ENCODE peak calls at places on chromosomes 5 and 9, in four cellular contexts. I is breast epithelium, S is HCT116, O is uterus. Z is an unnamed sample.

GRCh38 chr5:77643654-77644404 is 5.3 kb upstream of the OTP start:
- DNase-seq in I (no peak), O (no peak), S (no peak), Z (no peak)

GRCh38 chr9:100581661-100582060 is 3.8 kb downstream of the CAVIN4 start:
- DNase-seq in S (no peak), O (no peak), I (no peak), Z (no peak)

GRCh38 chr5:109987970-109988369 is 298.2 kb downstream of the MAN2A1 start:
- DNase-seq in O (no peak), S (no peak), I (no peak), Z (no peak)

GRCh38 chr5:157051604-157052245 is 7.2 kb downstream of the HAVCR1 start:
- DNase-seq in I (no peak), S (no peak), O (no peak), Z (no peak)

GRCh38 chr5:145903113-145903512 is 30.3 kb upstream of the GRXCR2 start:
- DNase-seq in O (no peak), S (peak), I (no peak), Z (no peak)

GRCh38 chr5:139869042-139869790 is 73.6 kb downstream of the PSD2 start:
- DNase-seq in I (no peak), O (no peak), S (no peak), Z (no peak)

GRCh38 chr5:57538341-57538955 is 55.8 kb upstream of the ACTBL2 start:
- DNase-seq in S (no peak), O (no peak), I (no peak), Z (peak)

GRCh38 chr5:63564789-63565188 is 397.5 kb downstream of the HTR1A start:
- DNase-seq in S (no peak), O (no peak), I (no peak), Z (no peak)

GRCh38 chr9:101751895-101752294 is 13.4 kb upstream of the GRIN3A start:
- DNase-seq in I (no peak), O (no peak), S (no peak), Z (no peak)

GRCh38 chr5:154543380-154543779 is 65.4 kb upstream of the HAND1 start:
- DNase-seq in I (no peak), S (no peak), O (no peak), Z (no peak)

GRCh38 chr5:132087661-132088060 is 14.1 kb downstream of the CSF2 start:
- DNase-seq in O (no peak), S (no peak), I (no peak), Z (no peak)

GRCh38 chr5:1011741-1012315 is 3.2 kb downstream of the NKD2 start:
- DNase-seq in S (no peak), I (no peak), O (no peak), Z (no peak)

GRCh38 chr9:22911632-22912031 is 465.0 kb downstream of the DMRTA1 start:
- DNase-seq in O (no peak), S (no peak), I (no peak), Z (no peak)

GRCh38 chr9:95506438-95506691 is 10.4 kb downstream of the PTCH1 start:
- DNase-seq in O (no peak), I (no peak), S (no peak), Z (no peak)

GRCh38 chr9:113588936-113589335 is 125.4 kb downstream of the RGS3 start:
- DNase-seq in O (no peak), I (no peak), S (no peak), Z (no peak)

GRCh38 chr9:113587471-113588031 is 124.0 kb downstream of the RGS3 start:
- DNase-seq in I (no peak), S (no peak), O (peak), Z (no peak)

GRCh38 chr9:113589407-113589806 is 125.9 kb downstream of the RGS3 start:
- DNase-seq in I (no peak), S (no peak), O (peak), Z (no peak)

GRCh38 chr9:113589890-113590289 is 126.4 kb downstream of the RGS3 start:
- DNase-seq in I (no peak), S (no peak), O (no peak), Z (no peak)

DNA sequence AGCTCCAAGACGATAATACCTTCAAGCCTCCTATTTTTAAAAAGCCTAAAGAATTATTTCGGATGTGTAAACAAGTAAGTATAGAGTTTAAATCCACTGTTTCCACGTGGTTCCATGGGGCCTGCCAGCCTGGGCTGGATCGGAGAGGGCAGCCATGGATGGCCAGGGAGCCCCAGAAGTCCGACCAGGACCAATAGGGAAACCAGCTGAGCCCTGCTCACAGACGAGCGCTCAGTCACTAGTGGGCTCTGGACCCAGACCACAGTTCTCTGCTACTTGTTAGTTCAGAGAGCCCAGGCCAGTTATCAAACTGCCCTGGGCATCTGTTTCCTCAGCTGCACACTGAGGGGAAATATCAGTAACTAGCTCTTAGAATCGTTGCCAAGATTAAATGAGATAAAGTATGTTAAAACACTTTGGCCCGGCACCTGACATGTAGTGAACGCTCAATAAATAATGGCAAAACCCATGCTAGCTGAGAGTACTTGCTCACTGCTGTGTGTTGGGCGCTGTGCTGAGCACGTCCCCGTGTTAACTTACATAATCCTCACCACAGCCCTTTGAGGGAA is 124.8 kb downstream of the RGS3 start:
- DNase-seq in I (no peak), S (no peak), O (no peak), Z (no peak)
- H3K27ac ChIP-seq in I (no peak), S (no peak), O (no peak), Z (no peak)

GRCh38 chr5:133924221-133924920 is 44.1 kb downstream of the C5orf15 start:
- DNase-seq in S (no peak), I (no peak), O (no peak), Z (no peak)
- H3K27ac ChIP-seq in S (no peak), I (no peak), O (no peak), Z (no peak)

GRCh38 chr9:83959061-83959460 is 21.0 kb downstream of the HNRNPK start:
- DNase-seq in O (no peak), S (no peak), I (no peak), Z (no peak)
- H3K27ac ChIP-seq in O (no peak), S (no peak), I (no peak), Z (no peak)

GRCh38 chr9:113677569-113677968 is 198.5 kb upstream of the ZNF618 start:
- DNase-seq in S (no peak), O (no peak), I (no peak), Z (no peak)
- H3K27ac ChIP-seq in S (no peak), O (no peak), I (no peak), Z (no peak)

GRCh38 chr5:143004361-143004802 is 234.2 kb downstream of the ARHGAP26 start:
- DNase-seq in I (no peak), O (no peak), S (no peak), Z (no peak)

GRCh38 chr5:143001764-143002351 is 231.7 kb downstream of the ARHGAP26 start:
- DNase-seq in I (no peak), S (no peak), O (no peak), Z (no peak)

GRCh38 chr5:143006511-143006910 is 236.3 kb downstream of the ARHGAP26 start:
- DNase-seq in O (no peak), S (no peak), I (no peak), Z (no peak)

GRCh38 chr5:143002459-143003327 is 232.5 kb downstream of the ARHGAP26 start:
- DNase-seq in S (no peak), O (peak), I (no peak), Z (no peak)

GRCh38 chr5:143003328-143003636 is 233.1 kb downstream of the ARHGAP26 start:
- DNase-seq in O (no peak), I (no peak), S (no peak), Z (no peak)
- H3K27ac ChIP-seq in O (peak), I (peak), S (no peak), Z (peak)

DNA sequence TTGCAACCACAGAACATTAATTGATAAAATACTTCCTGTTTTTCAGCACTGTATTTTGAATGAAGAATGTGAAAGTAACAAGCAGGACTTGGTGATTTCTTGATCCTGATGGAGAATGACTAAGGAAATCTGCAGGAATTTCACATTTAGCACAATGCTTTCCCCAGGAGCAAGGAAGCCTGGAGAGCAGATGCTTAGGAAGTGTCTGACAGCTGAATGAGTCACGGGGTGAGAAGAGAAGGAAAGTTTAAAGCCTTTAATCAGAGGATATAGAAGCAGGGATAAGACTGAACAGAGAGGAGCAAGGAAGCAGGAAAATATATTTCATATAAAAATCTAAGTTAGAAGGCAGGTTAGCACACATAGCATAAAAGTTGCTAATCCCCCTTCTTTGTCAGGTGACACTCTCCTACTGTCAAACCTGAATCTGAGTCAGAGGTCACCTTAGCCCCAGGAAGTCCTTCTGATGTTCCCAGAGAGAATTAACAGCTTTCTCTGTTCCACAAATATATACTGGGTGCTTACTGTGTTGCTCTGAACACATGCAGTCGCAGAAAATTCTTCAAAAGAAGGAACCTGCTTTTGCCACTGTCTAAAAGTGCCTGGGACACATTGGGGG is 59.7 kb downstream of the GNA14 start:
- DNase-seq in O (no peak), S (no peak), I (no peak), Z (no peak)
- H3K27ac ChIP-seq in O (no peak), S (no peak), I (peak), Z (no peak)

GRCh38 chr5:37738057-37738691 is 101.7 kb downstream of the GDNF start:
- DNase-seq in I (no peak), S (peak), O (peak), Z (no peak)
- H3K27ac ChIP-seq in I (peak), S (peak), O (peak), Z (no peak)

Z was measured in caudate nucleus.